ENCODE peak calls at places on chromosomes 3 and 15, in four cellular contexts. C is WTC11, P is HepG2, T is K562. S is an unnamed sample.

GRCh38 chr3:30354972-30355371 is 251.4 kb upstream of the TGFBR2 start:
- DNase-seq in P (peak), T (no peak), C (no peak), S (no peak)

GRCh38 chr3:185647134-185647879 is 61.2 kb downstream of the SENP2 start:
- DNase-seq in T (no peak), C (no peak), P (no peak), S (no peak)

GRCh38 chr3:87305517-87305916 is 29.1 kb upstream of the POU1F1 start:
- DNase-seq in T (no peak), P (no peak), C (no peak), S (no peak)

GRCh38 chr3:98699132-98699531 is 64.0 kb upstream of the ST3GAL6 start:
- DNase-seq in C (no peak), P (no peak), T (no peak), S (no peak)

GRCh38 chr3:57911588-57911987 is 96.6 kb upstream of the FLNB start:
- DNase-seq in P (peak), C (no peak), T (no peak), S (no peak)

GRCh38 chr3:96017556-96017955 is 796.8 kb upstream of the EPHA6 start:
- DNase-seq in T (no peak), P (no peak), C (no peak), S (no peak)

GRCh38 chr3:144624656-144625055 is 653.0 kb downstream of the DIPK2A start:
- DNase-seq in P (no peak), C (no peak), T (no peak), S (no peak)

GRCh38 chr15:93610944-93611343 is 521.9 kb upstream of the RGMA start:
- DNase-seq in C (no peak), P (no peak), T (no peak), S (no peak)

GRCh38 chr15:40762919-40763800 is 708 bp upstream of the GCHFR start:
- DNase-seq in P (peak), T (peak), C (peak), S (peak)

GRCh38 chr3:9072667-9073009 is 109.4 kb upstream of the RAD18 start:
- DNase-seq in T (no peak), P (no peak), C (no peak), S (no peak)

GRCh38 chr3:25033407-25034029 is 394.5 kb upstream of the RARB start:
- DNase-seq in C (peak), P (peak), T (peak), S (peak)

GRCh38 chr3:10666621-10667020 is 149.4 kb upstream of the SLC6A11 start:
- DNase-seq in P (no peak), C (no peak), T (no peak), S (no peak)

GRCh38 chr3:72401005-72401404 is 447.2 kb downstream of the SHQ1 start:
- DNase-seq in P (no peak), C (no peak), T (no peak), S (no peak)
- TF ChIP-seq ELF4 in P (no peak), C (no peak), T (no peak), S (no peak)

GRCh38 chr3:50324351-50325144 is 2.0 kb upstream of the HYAL2 start:
- DNase-seq in C (peak), T (peak), P (peak), S (peak)
- TF ChIP-seq ELF4 in C (no peak), T (no peak), P (no peak), S (no peak)

GRCh38 chr3:174783502-174783901 is 75.6 kb upstream of the NAALADL2 start:
- DNase-seq in C (no peak), P (no peak), T (no peak), S (no peak)
- TF ChIP-seq ELF4 in C (no peak), P (no peak), T (no peak), S (no peak)

GRCh38 chr3:13524979-13525669 is 23.8 kb upstream of the FBLN2 start:
- DNase-seq in P (no peak), C (no peak), T (no peak), S (no peak)
- TF ChIP-seq ELF4 in P (no peak), C (no peak), T (no peak), S (no peak)

S was measured in HEK293T.